ENCODE peak calls at places on chromosome 13, in seven cellular contexts. D is glutamatergic neuron, I is AG04449, M is left ventricle myocardium inferior, R is RWPE1, Q is tibial nerve, W is AG04450. O is an unnamed sample.

GRCh38 chr13:74135306-74136088 is 1.3 kb upstream of the KLF12 start:
- DNase-seq in D (peak), I (no peak), M (peak), R (peak), Q (peak), W (no peak), O (no peak)

GRCh38 chr13:111897178-111897845 is 169.6 kb upstream of the SOX1 start:
- DNase-seq in D (no peak), I (no peak), M (no peak), R (no peak), Q (no peak), W (no peak), O (no peak)

GRCh38 chr13:72643339-72643989 is 84.0 kb downstream of the MZT1 start:
- DNase-seq in D (peak), I (no peak), M (peak), R (peak), Q (peak), W (peak), O (peak)

GRCh38 chr13:46170687-46171086 is 11.3 kb downstream of the LCP1 start:
- DNase-seq in D (no peak), I (no peak), M (no peak), R (no peak), Q (no peak), W (no peak), O (no peak)

GRCh38 chr13:84263354-84264069 is 381.2 kb upstream of the SLITRK1 start:
- DNase-seq in D (no peak), I (no peak), M (no peak), R (no peak), Q (no peak), W (no peak), O (no peak)

GRCh38 chr13:67100723-67101122 is 129.4 kb downstream of the PCDH9 start:
- DNase-seq in D (no peak), I (no peak), M (no peak), R (no peak), Q (no peak), W (no peak), O (no peak)

GRCh38 chr13:73865027-73865426 is 269.2 kb downstream of the KLF12 start:
- DNase-seq in D (no peak), I (no peak), M (no peak), R (no peak), Q (no peak), W (no peak), O (no peak)

GRCh38 chr13:105773241-105773640 is 762.2 kb downstream of the EFNB2 start:
- DNase-seq in D (no peak), I (no peak), M (no peak), R (no peak), Q (no peak), W (no peak), O (no peak)

GRCh38 chr13:111629016-111629415 is 308.6 kb downstream of the TEX29 start:
- DNase-seq in D (no peak), I (no peak), M (no peak), R (no peak), Q (no peak), W (no peak), O (no peak)

GRCh38 chr13:23969672-23970071 is 72.4 kb upstream of the C1QTNF9B start:
- DNase-seq in D (no peak), I (no peak), M (no peak), R (no peak), Q (no peak), W (no peak), O (no peak)

GRCh38 chr13:50914848-50915247 is 5.3 kb downstream of the RNASEH2B start:
- DNase-seq in D (no peak), I (no peak), M (no peak), R (no peak), Q (no peak), W (no peak), O (no peak)

GRCh38 chr13:106479849-106480400 is 55.5 kb downstream of the EFNB2 start:
- DNase-seq in D (no peak), I (no peak), M (no peak), R (no peak), Q (no peak), W (no peak), O (no peak)

GRCh38 chr13:38819053-38819452 is 132.2 kb downstream of the FREM2 start:
- DNase-seq in D (no peak), I (no peak), M (no peak), R (no peak), Q (no peak), W (no peak), O (no peak)

GRCh38 chr13:24692541-24692940 is 12.3 kb downstream of the ATP12A start:
- DNase-seq in D (no peak), I (no peak), M (no peak), R (no peak), Q (no peak), W (no peak), O (peak)

GRCh38 chr13:78197231-78197630 is 278.6 kb upstream of the EDNRB start:
- DNase-seq in D (no peak), I (no peak), M (no peak), R (no peak), Q (no peak), W (no peak), O (no peak)

GRCh38 chr13:50016421-50016820 is 1.2 kb downstream of the KCNRG start:
- DNase-seq in D (no peak), I (peak), M (no peak), R (no peak), Q (no peak), W (no peak), O (peak)

GRCh38 chr13:111210488-111210887 is 95.4 kb downstream of the ARHGEF7 start:
- DNase-seq in D (no peak), I (peak), M (peak), R (peak), Q (no peak), W (peak), O (peak)

GRCh38 chr13:54536112-54536511 is 1507.5 kb downstream of the OLFM4 start:
- DNase-seq in D (no peak), I (no peak), M (no peak), R (peak), Q (no peak), W (no peak), O (no peak)

GRCh38 chr13:71115301-71115700 is 751.7 kb downstream of the DACH1 start:
- DNase-seq in D (no peak), I (no peak), M (no peak), R (no peak), Q (no peak), W (no peak), O (no peak)

GRCh38 chr13:98582947-98583346 is 6.0 kb upstream of the STK24 start:
- DNase-seq in D (no peak), I (no peak), M (no peak), R (peak), Q (no peak), W (no peak), O (no peak)

GRCh38 chr13:23621316-23621645 is 51.1 kb downstream of the TNFRSF19 start:
- DNase-seq in D (no peak), I (peak), M (no peak), R (peak), Q (no peak), W (peak), O (peak)

GRCh38 chr13:97212540-97213146 is 9.5 kb upstream of the MBNL2 start:
- DNase-seq in D (no peak), I (no peak), M (no peak), R (peak), Q (no peak), W (no peak), O (no peak)

GRCh38 chr13:110617326-110618072 is 2.2 kb downstream of the NAXD start:
- DNase-seq in D (no peak), I (no peak), M (no peak), R (no peak), Q (no peak), W (peak), O (no peak)

GRCh38 chr13:97328222-97328790 is 105.7 kb upstream of the RAP2A start:
- DNase-seq in D (peak), I (no peak), M (no peak), R (no peak), Q (no peak), W (peak), O (peak)

GRCh38 chr13:37446503-37446902 is 152.1 kb downstream of the POSTN start:
- DNase-seq in D (no peak), I (peak), M (no peak), R (peak), Q (no peak), W (peak), O (peak)

GRCh38 chr13:41596190-41596589 is 138.8 kb downstream of the RGCC start:
- DNase-seq in D (no peak), I (no peak), M (no peak), R (no peak), Q (no peak), W (no peak), O (no peak)

GRCh38 chr13:20336761-20337160 is 104.6 kb upstream of the GJB6 start:
- DNase-seq in D (no peak), I (no peak), M (no peak), R (no peak), Q (no peak), W (no peak), O (no peak)

GRCh38 chr13:79749985-79750551 is 269.1 kb downstream of the NDFIP2 start:
- DNase-seq in D (no peak), I (peak), M (peak), R (peak), Q (peak), W (peak), O (peak)

GRCh38 chr13:31427151-31427867 is 227.5 kb downstream of the B3GLCT start:
- DNase-seq in D (no peak), I (no peak), M (no peak), R (no peak), Q (no peak), W (no peak), O (no peak)

GRCh38 chr13:102944821-102945220 is 99.0 kb downstream of the ERCC5 start:
- DNase-seq in D (no peak), I (no peak), M (no peak), R (no peak), Q (no peak), W (no peak), O (no peak)

GRCh38 chr13:45860240-45860639 is 8.7 kb upstream of the SIAH3 start:
- DNase-seq in D (no peak), I (no peak), M (no peak), R (no peak), Q (no peak), W (no peak), O (no peak)

GRCh38 chr13:42574011-42574410 is at the start of gene TNFSF11:
- DNase-seq in D (peak), I (no peak), M (no peak), R (no peak), Q (no peak), W (no peak), O (no peak)

GRCh38 chr13:103772576-103772975 is 706.4 kb upstream of the SLC10A2 start:
- DNase-seq in D (no peak), I (no peak), M (no peak), R (no peak), Q (no peak), W (no peak), O (no peak)

GRCh38 chr13:30017880-30018279 is 167.5 kb upstream of the UBL3 start:
- DNase-seq in D (peak), I (no peak), M (no peak), R (no peak), Q (no peak), W (no peak), O (no peak)

GRCh38 chr13:99909836-99910619 is 61.5 kb downstream of the ZIC5 start:
- DNase-seq in D (peak), I (no peak), M (peak), R (no peak), Q (no peak), W (no peak), O (no peak)

GRCh38 chr13:81987159-81987558 is 1646.2 kb upstream of the SPRY2 start:
- DNase-seq in D (no peak), I (no peak), M (no peak), R (no peak), Q (no peak), W (no peak), O (no peak)

GRCh38 chr13:52010890-52011689 is at the start of gene ATP7B:
- DNase-seq in D (peak), I (no peak), M (no peak), R (peak), Q (no peak), W (no peak), O (no peak)
- TF ChIP-seq CTCF in D (no peak), I (peak), M (peak), R (no peak), Q (no peak), W (peak), O (peak)

DNA sequence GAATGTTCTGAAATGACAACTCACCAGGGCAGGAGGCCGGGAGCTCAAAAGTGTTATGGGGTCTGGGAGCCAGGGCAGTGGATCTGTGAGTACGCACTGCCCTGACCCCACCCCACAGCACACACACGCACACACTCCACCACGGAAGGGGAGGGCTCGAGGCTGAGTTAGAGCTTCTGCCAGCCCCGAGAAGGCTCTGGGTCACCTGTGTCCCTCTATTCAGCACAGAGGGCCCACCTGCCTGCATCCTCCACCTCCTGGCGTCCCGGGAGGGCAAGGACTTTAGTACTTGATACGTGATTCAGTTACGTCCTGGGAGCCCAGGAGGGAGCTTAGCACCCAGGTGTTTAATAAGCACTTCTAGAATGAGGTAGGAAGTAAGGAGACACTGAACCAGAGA is 190.0 kb upstream of the GPR12 start:
- DNase-seq in D (no peak), I (no peak), M (no peak), R (no peak), Q (no peak), W (no peak), O (no peak)
- TF ChIP-seq CTCF in D (no peak), I (no peak), M (no peak), R (no peak), Q (no peak), W (no peak), O (no peak)

DNA sequence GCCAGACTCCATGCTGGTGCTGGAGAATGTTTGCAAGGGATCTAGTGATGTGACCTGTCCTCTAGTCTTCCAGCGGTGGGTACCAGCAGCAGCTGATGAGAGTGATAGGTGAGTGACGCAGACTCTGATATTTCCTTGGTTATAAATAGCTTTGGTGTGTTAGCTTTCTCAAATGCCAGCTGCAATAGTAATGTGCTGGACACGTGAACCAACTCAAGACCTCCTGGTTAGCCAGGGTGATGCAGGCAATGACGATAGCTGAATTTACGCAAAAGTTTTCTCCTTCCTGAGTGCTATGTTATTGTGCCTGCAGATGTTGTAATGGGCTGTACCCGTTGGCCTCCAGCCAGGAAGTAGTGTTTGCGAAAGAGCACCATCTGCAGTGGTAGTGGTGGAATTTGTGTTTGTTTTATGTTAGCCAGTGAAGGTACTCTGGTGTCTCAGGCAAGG is 129.5 kb downstream of the CYSLTR2 start:
- DNase-seq in D (no peak), I (peak), M (peak), R (peak), Q (peak), W (peak), O (peak)
- TF ChIP-seq CTCF in D (no peak), I (no peak), M (no peak), R (peak), Q (no peak), W (peak), O (peak)

GRCh38 chr13:64255988-64256387 is 2840.3 kb upstream of the PCDH20 start:
- DNase-seq in D (no peak), I (no peak), M (no peak), R (no peak), Q (no peak), W (no peak), O (no peak)
- TF ChIP-seq CTCF in D (no peak), I (no peak), M (no peak), R (no peak), Q (no peak), W (no peak), O (no peak)

GRCh38 chr13:28621439-28621838 is 37.5 kb upstream of the POMP start:
- DNase-seq in D (no peak), I (no peak), M (no peak), R (no peak), Q (no peak), W (no peak), O (no peak)

GRCh38 chr13:28622286-28622685 is 36.6 kb upstream of the POMP start:
- DNase-seq in D (no peak), I (no peak), M (peak), R (no peak), Q (no peak), W (no peak), O (no peak)

GRCh38 chr13:28626266-28626665 is 32.7 kb upstream of the POMP start:
- DNase-seq in D (no peak), I (no peak), M (no peak), R (no peak), Q (no peak), W (no peak), O (no peak)

GRCh38 chr13:28624707-28625432 is 34.1 kb upstream of the POMP start:
- DNase-seq in D (no peak), I (no peak), M (no peak), R (no peak), Q (no peak), W (no peak), O (no peak)

DNA sequence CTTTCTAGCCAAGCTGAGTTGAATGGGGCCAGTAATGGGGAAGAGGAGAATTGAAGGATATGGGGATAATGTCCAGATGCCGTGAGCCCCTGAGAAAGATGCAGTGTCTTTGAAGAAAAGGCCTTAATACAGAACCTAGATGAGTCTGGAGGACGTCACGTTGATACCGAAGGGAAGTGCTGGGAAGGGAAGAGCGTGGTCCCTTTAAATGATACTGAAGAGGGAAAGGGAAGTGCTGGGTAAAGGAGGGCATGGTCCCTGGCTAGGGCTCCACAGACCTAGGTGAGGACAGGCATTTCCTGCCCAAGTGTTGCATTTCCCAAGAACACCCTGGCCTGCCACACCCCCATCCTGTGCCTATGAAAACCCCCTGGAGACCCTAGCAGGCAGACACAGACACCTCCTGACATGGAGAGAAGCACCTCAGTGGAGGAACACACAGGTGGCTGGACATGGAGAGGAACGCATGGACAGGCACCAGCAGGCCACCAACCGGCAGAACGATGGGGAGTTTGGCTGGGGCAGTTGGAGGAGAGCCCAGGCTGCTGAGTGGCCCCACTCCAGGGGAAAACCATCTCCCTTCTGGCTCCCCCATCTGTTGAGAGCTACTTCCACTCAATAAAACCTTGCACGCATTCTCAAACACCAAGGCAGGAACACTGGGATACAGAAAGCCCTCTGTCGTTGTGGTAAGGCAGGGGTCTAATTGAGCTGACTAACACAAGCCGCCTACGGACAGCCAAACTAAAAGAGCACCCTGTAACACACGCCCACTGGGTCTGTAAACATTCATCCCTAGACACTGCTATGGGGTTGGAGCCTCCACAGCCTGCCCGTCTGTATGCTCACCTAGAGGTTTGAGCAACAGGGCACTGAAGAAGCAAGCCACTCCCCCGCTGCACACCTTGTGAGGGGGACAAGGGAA is 34.9 kb upstream of the POMP start:
- DNase-seq in D (no peak), I (no peak), M (no peak), R (no peak), Q (no peak), W (no peak), O (no peak)
- TF ChIP-seq CTCF in D (no peak), I (no peak), M (no peak), R (no peak), Q (no peak), W (no peak), O (no peak)

GRCh38 chr13:113489171-113489548 is 1.4 kb downstream of the DCUN1D2 start:
- DNase-seq in D (peak), I (no peak), M (no peak), R (peak), Q (no peak), W (no peak), O (no peak)
- TF ChIP-seq CTCF in D (no peak), I (no peak), M (no peak), R (no peak), Q (no peak), W (no peak), O (no peak)

GRCh38 chr13:60509601-60510386 is 112.8 kb downstream of the TDRD3 start:
- DNase-seq in D (no peak), I (no peak), M (no peak), R (peak), Q (no peak), W (no peak), O (no peak)

GRCh38 chr13:60519496-60519895 is 122.5 kb downstream of the TDRD3 start:
- DNase-seq in D (no peak), I (no peak), M (no peak), R (no peak), Q (no peak), W (no peak), O (no peak)

GRCh38 chr13:60511637-60512036 is 114.6 kb downstream of the TDRD3 start:
- DNase-seq in D (no peak), I (no peak), M (no peak), R (no peak), Q (no peak), W (no peak), O (no peak)

DNA sequence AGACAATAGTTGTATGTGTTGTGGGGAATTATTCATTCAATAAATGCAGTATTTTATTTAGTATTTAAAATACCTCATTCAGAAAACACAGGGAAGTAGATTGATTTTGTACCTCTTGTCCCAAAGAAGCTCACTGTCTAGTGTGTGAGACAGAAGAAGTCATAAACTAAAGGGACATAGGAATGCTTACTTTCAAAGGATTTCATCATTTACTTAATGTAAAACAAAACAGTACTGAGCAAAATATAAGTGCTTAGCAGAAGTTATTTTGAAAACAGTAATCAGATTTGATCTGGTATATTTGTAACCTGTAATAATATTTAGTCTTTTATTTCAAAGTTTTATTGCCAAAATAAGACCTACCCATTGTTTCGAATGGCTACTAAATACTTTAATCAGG is 117.9 kb downstream of the TDRD3 start:
- DNase-seq in D (no peak), I (no peak), M (no peak), R (no peak), Q (no peak), W (no peak), O (no peak)
- TF ChIP-seq CTCF in D (no peak), I (no peak), M (no peak), R (no peak), Q (no peak), W (no peak), O (no peak)

DNA sequence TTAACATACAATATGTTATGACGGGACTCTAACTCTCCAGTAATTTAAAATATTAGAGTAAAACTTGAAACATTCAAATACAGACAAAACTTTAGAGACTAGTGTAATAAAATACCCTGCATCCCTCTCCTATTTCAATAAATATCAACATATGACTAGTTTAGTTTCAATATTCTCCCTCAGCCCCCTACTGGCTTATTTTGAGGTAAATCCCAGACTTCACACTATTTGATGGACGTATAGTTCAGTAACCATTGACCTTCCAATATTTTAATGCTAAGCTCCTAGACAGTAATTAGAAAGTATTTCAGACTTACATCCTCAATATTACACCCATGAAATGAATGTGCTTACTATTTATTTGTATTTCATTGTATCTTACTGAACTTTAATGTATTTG is 180.7 kb upstream of the STARD13 start:
- DNase-seq in D (no peak), I (no peak), M (no peak), R (no peak), Q (no peak), W (no peak), O (no peak)
- TF ChIP-seq CTCF in D (no peak), I (no peak), M (no peak), R (peak), Q (no peak), W (peak), O (no peak)

O was measured in AG09309.